ENCODE peak calls at places on chromosomes 12 and 14, in nine cellular contexts. R is NB4; K is esophagus squamous epithelium; E is brain microvascular endothelial cell; Z is left ventricle myocardium inferior; N is psoas muscle; X is HepG2; C is CD4-positive, CD25-positive, alpha-beta regulatory T cell; D is ovary. J is an unnamed sample.

GRCh38 chr12:121996050-121996944 is 25.4 kb upstream of the BCL7A start:
- DNase-seq in R (no peak), K (no peak), E (no peak), Z (no peak), N (no peak), X (peak; percentile 40), C (no peak), D (no peak), J (no peak)

GRCh38 chr14:86091811-86092210 is 561.9 kb downstream of the FLRT2 start:
- DNase-seq in R (no peak), K (no peak), E (no peak), Z (no peak), N (no peak), X (no peak), C (no peak), D (no peak), J (no peak)

GRCh38 chr12:56591111-56591510 is 39.0 kb downstream of the BAZ2A start:
- DNase-seq in R (no peak), K (no peak), E (no peak), Z (no peak), N (no peak), X (no peak), C (no peak), D (no peak), J (no peak)

GRCh38 chr12:38154096-38155019 is 162.2 kb upstream of the ALG10B start:
- DNase-seq in R (no peak), K (no peak), E (no peak), Z (no peak), N (no peak), X (no peak), C (no peak), D (no peak), J (no peak)

GRCh38 chr12:126069549-126070165 is 1004.4 kb downstream of the AACS start:
- DNase-seq in R (peak; percentile 77), K (no peak), E (peak; percentile 50), Z (no peak), N (no peak), X (peak; percentile 33), C (no peak), D (no peak), J (no peak)

GRCh38 chr14:102500190-102500661 is 9.3 kb downstream of the ANKRD9 start:
- DNase-seq in R (peak; percentile 60), K (no peak), E (peak; percentile 83), Z (peak; percentile 77), N (peak; percentile 93), X (no peak), C (no peak), D (no peak), J (peak; percentile 83)

GRCh38 chr12:96986883-96987523 is 79.9 kb downstream of the NEDD1 start:
- DNase-seq in R (peak; percentile 45), K (no peak), E (no peak), Z (no peak), N (no peak), X (peak; percentile 27), C (no peak), D (no peak), J (no peak)

GRCh38 chr12:117093918-117094630 is 5.1 kb downstream of the TESC start:
- DNase-seq in R (no peak), K (no peak), E (no peak), Z (no peak), N (no peak), X (no peak), C (no peak), D (no peak), J (no peak)

GRCh38 chr12:105534068-105534467 is 203.6 kb downstream of the C12orf75 start:
- DNase-seq in R (no peak), K (no peak), E (no peak), Z (no peak), N (no peak), X (no peak), C (no peak), D (no peak), J (no peak)

GRCh38 chr14:38185661-38186060 is 22.0 kb upstream of the SSTR1 start:
- DNase-seq in R (no peak), K (no peak), E (no peak), Z (no peak), N (no peak), X (no peak), C (no peak), D (no peak), J (no peak)

GRCh38 chr12:101230547-101230946 is 20.5 kb upstream of the SLC5A8 start:
- DNase-seq in R (no peak), K (no peak), E (peak; percentile 11), Z (no peak), N (no peak), X (no peak), C (no peak), D (no peak), J (no peak)

GRCh38 chr14:105151838-105152793 is 16.5 kb downstream of the JAG2 start:
- DNase-seq in R (no peak), K (no peak), E (no peak), Z (no peak), N (peak; percentile 89), X (no peak), C (no peak), D (no peak), J (no peak)

GRCh38 chr12:102171951-102172350 is 25.7 kb downstream of the PMCH start:
- DNase-seq in R (no peak), K (no peak), E (no peak), Z (no peak), N (no peak), X (no peak), C (no peak), D (no peak), J (no peak)

GRCh38 chr14:104252256-104253215 is 114.1 kb downstream of the KIF26A start:
- DNase-seq in R (no peak), K (no peak), E (no peak), Z (no peak), N (no peak), X (no peak), C (no peak), D (peak; percentile 4), J (no peak)

GRCh38 chr12:57609781-57610552 is 1.3 kb upstream of the ARHGEF25 start:
- DNase-seq in R (no peak), K (no peak), E (no peak), Z (peak; percentile 56), N (peak; percentile 70), X (no peak), C (no peak), D (peak; percentile 74), J (no peak)

DNA sequence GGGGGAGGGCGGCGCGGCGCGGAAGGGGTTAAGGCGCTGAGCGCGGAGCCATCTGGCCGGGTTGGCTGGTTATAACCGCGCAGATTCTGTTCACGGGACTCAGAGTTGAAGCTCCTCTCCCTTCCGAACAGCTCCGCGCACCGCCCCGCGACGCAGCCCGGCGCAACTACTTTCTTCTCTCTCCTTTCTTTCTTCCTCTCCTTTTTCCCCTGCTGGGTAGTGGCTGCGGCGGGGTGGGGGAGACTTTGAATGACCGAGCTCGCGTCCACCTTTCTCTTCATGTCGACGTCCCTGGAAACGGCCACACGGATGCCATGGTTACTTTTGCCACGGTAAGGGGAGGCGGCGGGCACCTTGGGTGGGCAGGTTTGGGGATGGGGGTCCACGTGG is at the start of gene NTF3:
- DNase-seq in R (no peak), K (no peak), E (no peak), Z (peak; percentile 33), N (no peak), X (no peak), C (no peak), D (peak; percentile 59), J (peak; percentile 69)
- H3K4me3 ChIP-seq in R (no peak within 1 kb of the TSS), K (peak within 1 kb of the TSS; percentile 50), E (peak within 1 kb of the TSS; percentile 37), Z (peak within 1 kb of the TSS; percentile 69), N (peak within 1 kb of the TSS; percentile 63), X (no peak within 1 kb of the TSS), C (no peak within 1 kb of the TSS), D (peak within 1 kb of the TSS; percentile 52), J (peak within 1 kb of the TSS; percentile 18)

DNA sequence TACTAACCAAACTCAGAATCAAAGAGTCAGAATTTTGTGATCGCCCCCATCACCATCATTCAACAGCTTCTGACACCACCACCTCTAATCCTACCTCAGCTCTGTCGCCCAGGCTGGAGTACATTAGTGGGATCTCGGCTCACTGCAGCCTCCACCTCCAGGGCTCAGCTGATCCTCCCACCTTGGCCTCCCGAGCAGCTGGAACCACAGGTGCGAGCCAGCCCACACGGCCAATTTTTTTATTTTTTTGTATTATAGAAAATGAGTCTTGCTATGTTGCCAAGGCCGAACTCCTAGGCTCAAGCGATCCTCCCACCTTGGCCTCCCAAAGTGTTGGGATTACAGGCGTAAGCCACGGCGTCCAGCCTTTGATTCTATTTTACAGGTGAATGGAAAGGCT is 212.6 kb downstream of the GXYLT1 start:
- DNase-seq in R (no peak), K (no peak), E (no peak), Z (no peak), N (no peak), X (no peak), C (no peak), D (no peak), J (no peak)
- H3K4me3 ChIP-seq in R (peak overlapping the region; percentile 51), K (peak overlapping the region; percentile 47), E (peak overlapping the region; percentile 55), Z (peak overlapping the region; percentile 66), N (peak overlapping the region; percentile 67), X (no peak overlapping the region), C (no peak overlapping the region), D (peak overlapping the region; percentile 33), J (peak overlapping the region; percentile 33)

GRCh38 chr14:77579760-77580159 is 36.7 kb downstream of the SPTLC2 start:
- DNase-seq in R (no peak), K (no peak), E (no peak), Z (no peak), N (no peak), X (no peak), C (no peak), D (no peak), J (no peak)

GRCh38 chr14:77579065-77579464 is 37.4 kb downstream of the SPTLC2 start:
- DNase-seq in R (no peak), K (no peak), E (no peak), Z (no peak), N (no peak), X (no peak), C (no peak), D (no peak), J (no peak)

GRCh38 chr14:77580964-77581505 is 35.4 kb downstream of the SPTLC2 start:
- DNase-seq in R (no peak), K (no peak), E (peak; percentile 35), Z (no peak), N (no peak), X (no peak), C (peak; percentile 54), D (no peak), J (no peak)

GRCh38 chr14:77582511-77582910 is 33.9 kb downstream of the SPTLC2 start:
- DNase-seq in R (no peak), K (no peak), E (no peak), Z (no peak), N (no peak), X (no peak), C (no peak), D (no peak), J (no peak)

DNA sequence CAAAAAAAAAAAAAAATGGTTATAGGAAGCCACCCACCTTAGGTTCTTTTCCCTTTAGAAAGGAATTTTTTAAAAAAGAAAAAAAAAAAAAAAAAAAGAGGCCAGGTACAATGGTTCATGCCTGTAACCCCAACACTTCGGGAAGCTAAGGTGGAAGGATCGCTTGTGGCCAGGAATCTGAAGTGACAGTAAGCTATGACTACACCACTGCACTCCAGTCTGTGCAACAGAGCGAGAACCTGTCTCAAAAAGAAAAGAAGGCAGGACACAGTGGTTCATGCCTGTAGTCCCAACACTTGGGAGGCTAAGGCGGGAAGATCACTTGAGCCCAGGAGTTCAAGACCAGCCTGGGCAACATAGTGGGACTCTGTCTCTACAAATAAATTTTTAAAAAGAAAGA is 36.0 kb downstream of the SPTLC2 start:
- DNase-seq in R (no peak), K (no peak), E (no peak), Z (no peak), N (no peak), X (no peak), C (no peak), D (no peak), J (no peak)
- H3K4me3 ChIP-seq in R (no peak overlapping the region), K (no peak overlapping the region), E (no peak overlapping the region), Z (peak overlapping the region; percentile 38), N (no peak overlapping the region), X (no peak overlapping the region), C (peak overlapping the region; percentile 82), D (no peak overlapping the region), J (no peak overlapping the region)

GRCh38 chr14:96888593-96888992 is 91.4 kb downstream of the VRK1 start:
- DNase-seq in R (no peak), K (no peak), E (no peak), Z (no peak), N (no peak), X (no peak), C (no peak), D (no peak), J (no peak)
- H3K4me3 ChIP-seq in R (no peak overlapping the region), K (no peak overlapping the region), E (no peak overlapping the region), Z (no peak overlapping the region), N (no peak overlapping the region), X (no peak overlapping the region), C (no peak overlapping the region), D (no peak overlapping the region), J (no peak overlapping the region)

J was measured in left lung.